ENCODE peak calls at places on chromosome 21, in four cellular contexts. K, W, S and Z are unnamed samples.

GRCh38 chr21:44572959-44573583 is 458 bp upstream of the KRTAP10-4 start:
- DNase-seq in K (no peak), W (peak), S (no peak), Z (no peak)

GRCh38 chr21:16087523-16087922 is 357.7 kb downstream of the USP25 start:
- DNase-seq in S (no peak), K (no peak), W (no peak), Z (no peak)

GRCh38 chr21:38244885-38245869 is 11.6 kb upstream of the KCNJ15 start:
- DNase-seq in W (no peak), S (no peak), K (peak), Z (peak)

GRCh38 chr21:19522384-19522783 is 1118.8 kb upstream of the TMPRSS15 start:
- DNase-seq in S (no peak), W (no peak), K (no peak), Z (no peak)

GRCh38 chr21:31974454-31974985 is 101.7 kb downstream of the HUNK start:
- DNase-seq in W (no peak), K (no peak), S (no peak), Z (no peak)

GRCh38 chr21:14737922-14738321 is 191.8 kb upstream of the SAMSN1 start:
- DNase-seq in K (no peak), S (no peak), W (no peak), Z (peak)

GRCh38 chr21:36028127-36029069 is 31.9 kb downstream of the SETD4 start:
- DNase-seq in W (peak), S (peak), K (peak), Z (peak)

GRCh38 chr21:25560151-25560783 is 47.0 kb downstream of the MRPL39 start:
- DNase-seq in W (no peak), S (no peak), K (no peak), Z (no peak)

GRCh38 chr21:15224346-15225086 is 159.7 kb upstream of the NRIP1 start:
- DNase-seq in W (no peak), S (no peak), K (no peak), Z (no peak)

GRCh38 chr21:37849703-37850102 is 66.6 kb downstream of the KCNJ6 start:
- DNase-seq in S (no peak), K (no peak), W (no peak), Z (no peak)

DNA sequence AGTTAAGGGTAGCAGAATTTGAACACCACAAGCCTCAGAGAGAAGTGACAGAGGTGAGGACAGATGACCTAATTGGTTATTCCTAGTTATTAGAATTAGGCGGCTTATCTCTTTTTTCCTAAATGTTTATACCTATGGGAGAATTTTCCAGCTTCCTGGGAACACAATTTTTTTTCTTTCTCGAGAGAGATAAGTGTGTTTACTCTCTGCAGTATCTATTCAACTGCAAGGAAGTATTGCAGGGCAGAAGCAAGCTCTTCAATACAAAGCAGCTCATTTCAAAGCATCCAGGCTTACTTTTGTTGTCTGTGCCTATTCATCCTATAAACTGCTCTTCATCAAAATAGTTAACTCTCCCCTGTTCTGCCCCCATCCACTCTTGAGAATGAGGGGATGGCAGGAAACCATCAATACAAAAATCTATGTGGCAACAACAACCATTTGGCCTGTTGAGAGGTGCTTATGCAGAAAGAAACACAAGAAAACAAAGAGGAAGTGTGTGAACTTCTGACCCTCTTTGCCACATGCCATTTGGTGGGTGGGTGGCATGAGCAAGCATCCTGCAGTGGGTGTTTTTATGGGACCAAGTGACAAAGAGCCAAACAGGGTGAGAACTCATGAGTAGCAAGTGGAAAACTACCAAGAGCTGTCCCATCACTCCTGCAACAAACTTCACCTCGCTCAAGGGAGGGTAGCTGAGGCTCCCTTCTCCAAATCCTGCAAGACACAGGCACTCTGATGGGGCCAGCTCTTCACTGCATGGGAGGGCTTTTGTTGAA is 50.6 kb upstream of the MRPS6 start:
- DNase-seq in S (no peak), W (no peak), K (no peak), Z (peak)
- TF ChIP-seq SPI1 in S (peak), W (peak), K (peak), Z (peak)

GRCh38 chr21:42721341-42721824 is 68.0 kb downstream of the PDE9A start:
- DNase-seq in W (no peak), K (no peak), S (no peak), Z (no peak)
- TF ChIP-seq SPI1 in W (no peak), K (no peak), S (no peak), Z (no peak)

GRCh38 chr21:39575778-39576177 is 37.0 kb upstream of the B3GALT5 start:
- DNase-seq in W (no peak), K (no peak), S (no peak), Z (no peak)
- TF ChIP-seq SPI1 in W (no peak), K (no peak), S (no peak), Z (no peak)

DNA sequence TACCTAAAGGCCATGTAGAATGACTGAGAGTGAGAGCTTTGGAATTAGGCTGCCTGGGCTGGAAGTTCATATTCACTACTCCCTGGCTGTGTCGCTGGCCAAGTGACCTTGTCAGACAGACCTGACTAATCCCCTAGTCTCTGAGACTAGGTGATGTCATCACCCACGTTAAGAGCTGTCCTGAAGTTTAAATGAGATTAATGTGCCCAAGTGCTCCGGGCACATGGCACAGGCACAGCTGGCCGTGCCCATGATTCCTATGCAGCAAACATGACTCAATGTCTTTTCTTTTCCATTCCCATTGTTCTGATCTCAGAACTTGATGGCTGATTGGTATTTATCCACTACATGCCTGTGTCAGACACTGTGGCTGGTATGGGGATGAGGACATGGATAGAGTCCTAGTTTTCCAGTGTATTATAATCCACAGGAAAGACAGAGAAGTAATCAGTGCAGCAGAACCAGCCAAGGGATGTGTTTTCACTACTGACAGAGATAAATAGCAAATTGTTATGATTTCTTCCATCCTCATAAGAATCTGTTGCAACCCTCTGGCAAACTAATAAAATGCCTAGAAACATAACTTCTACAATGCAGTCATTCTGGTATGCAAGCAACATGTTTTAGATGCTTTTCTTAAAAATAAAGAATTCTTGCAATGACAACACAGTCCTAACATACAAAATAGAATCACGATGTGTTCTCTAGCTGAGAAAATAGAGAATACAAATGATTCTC is 180.9 kb downstream of the PCP4 start:
- DNase-seq in W (no peak), S (no peak), K (no peak), Z (no peak)
- TF ChIP-seq SPI1 in W (no peak), S (no peak), K (no peak), Z (no peak)

DNA sequence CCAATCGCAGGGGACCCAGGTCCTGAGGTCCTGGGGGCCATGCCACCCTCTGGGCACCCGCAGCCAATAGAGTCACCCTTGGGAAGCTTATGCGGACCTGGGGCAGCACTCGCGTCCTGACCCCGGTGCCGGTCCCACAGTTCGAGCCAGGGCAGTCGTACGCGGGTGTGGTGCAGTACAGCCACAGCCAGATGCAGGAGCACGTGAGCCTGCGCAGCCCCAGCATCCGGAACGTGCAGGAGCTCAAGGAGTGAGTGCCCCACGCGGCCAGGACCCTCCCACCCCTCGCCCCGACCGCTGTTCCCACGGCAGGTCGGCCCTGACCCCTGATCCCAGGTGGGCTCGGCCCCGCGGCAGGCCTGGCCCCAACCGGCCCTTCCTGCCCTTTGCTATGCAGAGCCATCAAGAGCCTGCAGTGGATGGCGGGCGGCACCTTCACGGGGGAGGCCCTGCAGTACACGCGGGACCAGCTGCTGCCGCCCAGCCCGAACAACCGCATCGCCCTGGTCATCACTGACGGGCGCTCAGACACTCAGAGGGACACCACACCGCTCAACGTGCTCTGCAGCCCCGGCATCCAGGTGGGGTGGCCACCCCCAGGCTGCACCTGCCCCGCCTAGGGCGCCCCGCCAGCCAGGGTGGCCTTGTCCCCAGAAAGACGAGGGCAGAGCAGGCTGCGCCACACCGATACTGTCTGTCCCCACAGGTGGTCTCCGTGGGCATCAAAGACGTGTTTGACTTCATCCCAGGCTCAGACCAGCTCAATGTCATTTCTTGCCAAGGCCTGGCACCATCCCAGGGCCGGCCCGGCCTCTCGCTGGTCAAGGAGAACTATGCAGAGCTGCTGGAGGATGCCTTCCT is 20.5 kb downstream of the COL6A1 start:
- DNase-seq in W (no peak), K (no peak), S (no peak), Z (no peak)
- TF ChIP-seq SPI1 in W (no peak), K (no peak), S (no peak), Z (no peak)